ENCODE peak calls at places on chromosomes 1 and 21, in eight cellular contexts. One of them, this sample, is unnamed.

GRCh38 chr1:161071886-161072371 is 2.2 kb upstream of the ARHGAP30 start:
- DNase-seq in heart right ventricle: peak
- DNase-seq in OCI-LY7: peak
- DNase-seq in ovary: no peak
- DNase-seq in K562: peak
- DNase-seq in AG09309: no peak
- DNase-seq in fibroblast of lung: peak
- DNase-seq in kidney epithelial cell: no peak
- DNase-seq in this sample: peak

GRCh38 chr1:231329483-231329882 is 8.2 kb downstream of the EXOC8 start:
- DNase-seq in kidney epithelial cell: no peak
- DNase-seq in AG09309: no peak
- DNase-seq in ovary: no peak
- DNase-seq in OCI-LY7: no peak
- DNase-seq in K562: no peak
- DNase-seq in heart right ventricle: no peak
- DNase-seq in fibroblast of lung: no peak
- DNase-seq in this sample: no peak

GRCh38 chr1:181099152-181100014 is 10.9 kb downstream of the IER5 start:
- DNase-seq in heart right ventricle: no peak
- DNase-seq in AG09309: no peak
- DNase-seq in fibroblast of lung: peak
- DNase-seq in ovary: no peak
- DNase-seq in OCI-LY7: no peak
- DNase-seq in kidney epithelial cell: no peak
- DNase-seq in K562: no peak
- DNase-seq in this sample: no peak

GRCh38 chr1:171784779-171785178 is 3.3 kb downstream of the METTL13 start:
- DNase-seq in kidney epithelial cell: no peak
- DNase-seq in AG09309: no peak
- DNase-seq in OCI-LY7: no peak
- DNase-seq in heart right ventricle: no peak
- DNase-seq in K562: no peak
- DNase-seq in ovary: no peak
- DNase-seq in fibroblast of lung: no peak
- DNase-seq in this sample: no peak

GRCh38 chr1:61524206-61524605 is 200.7 kb downstream of the TM2D1 start:
- DNase-seq in heart right ventricle: no peak
- DNase-seq in fibroblast of lung: no peak
- DNase-seq in ovary: no peak
- DNase-seq in AG09309: no peak
- DNase-seq in kidney epithelial cell: no peak
- DNase-seq in K562: no peak
- DNase-seq in OCI-LY7: no peak
- DNase-seq in this sample: no peak

GRCh38 chr1:172449585-172450523 is 6.0 kb upstream of the PIGC start:
- DNase-seq in K562: peak
- DNase-seq in AG09309: no peak
- DNase-seq in OCI-LY7: peak
- DNase-seq in heart right ventricle: peak
- DNase-seq in ovary: peak
- DNase-seq in kidney epithelial cell: no peak
- DNase-seq in fibroblast of lung: peak
- DNase-seq in this sample: peak

GRCh38 chr1:101002551-101002950 is 23.0 kb downstream of the DPH5 start:
- DNase-seq in K562: peak
- DNase-seq in OCI-LY7: peak
- DNase-seq in heart right ventricle: no peak
- DNase-seq in AG09309: no peak
- DNase-seq in ovary: no peak
- DNase-seq in fibroblast of lung: no peak
- DNase-seq in kidney epithelial cell: peak
- DNase-seq in this sample: peak

GRCh38 chr1:65255088-65256050 is 54.0 kb upstream of the DNAJC6 start:
- DNase-seq in kidney epithelial cell: no peak
- DNase-seq in ovary: no peak
- DNase-seq in OCI-LY7: no peak
- DNase-seq in AG09309: no peak
- DNase-seq in fibroblast of lung: no peak
- DNase-seq in heart right ventricle: no peak
- DNase-seq in K562: peak
- DNase-seq in this sample: no peak

GRCh38 chr1:198678901-198679329 is 40.1 kb downstream of the PTPRC start:
- DNase-seq in K562: no peak
- DNase-seq in AG09309: no peak
- DNase-seq in heart right ventricle: no peak
- DNase-seq in kidney epithelial cell: no peak
- DNase-seq in OCI-LY7: peak
- DNase-seq in fibroblast of lung: no peak
- DNase-seq in ovary: no peak
- DNase-seq in this sample: no peak

GRCh38 chr21:43306391-43306790 is 120.5 kb downstream of the SIK1 start:
- DNase-seq in AG09309: no peak
- DNase-seq in K562: no peak
- DNase-seq in heart right ventricle: no peak
- DNase-seq in kidney epithelial cell: no peak
- DNase-seq in OCI-LY7: no peak
- DNase-seq in fibroblast of lung: no peak
- DNase-seq in ovary: no peak
- DNase-seq in this sample: no peak

GRCh38 chr1:39833121-39833520 is 44.5 kb upstream of the BMP8B start:
- DNase-seq in K562: no peak
- DNase-seq in kidney epithelial cell: no peak
- DNase-seq in AG09309: peak
- DNase-seq in fibroblast of lung: no peak
- DNase-seq in heart right ventricle: no peak
- DNase-seq in ovary: no peak
- DNase-seq in OCI-LY7: no peak
- DNase-seq in this sample: no peak

GRCh38 chr21:41600556-41600955 is 92.6 kb upstream of the TMPRSS2 start:
- DNase-seq in OCI-LY7: no peak
- DNase-seq in heart right ventricle: no peak
- DNase-seq in fibroblast of lung: no peak
- DNase-seq in K562: no peak
- DNase-seq in ovary: no peak
- DNase-seq in AG09309: no peak
- DNase-seq in kidney epithelial cell: no peak
- DNase-seq in this sample: no peak

GRCh38 chr21:25424674-25425073 is 182.6 kb downstream of the MRPL39 start:
- DNase-seq in fibroblast of lung: no peak
- DNase-seq in K562: no peak
- DNase-seq in ovary: no peak
- DNase-seq in kidney epithelial cell: no peak
- DNase-seq in AG09309: no peak
- DNase-seq in OCI-LY7: no peak
- DNase-seq in heart right ventricle: no peak
- DNase-seq in this sample: no peak

GRCh38 chr21:25420831-25421230 is 186.4 kb downstream of the MRPL39 start:
- DNase-seq in heart right ventricle: no peak
- DNase-seq in ovary: no peak
- DNase-seq in AG09309: no peak
- DNase-seq in fibroblast of lung: no peak
- DNase-seq in kidney epithelial cell: no peak
- DNase-seq in OCI-LY7: no peak
- DNase-seq in K562: no peak
- DNase-seq in this sample: no peak

GRCh38 chr21:25422610-25423608 is 184.4 kb downstream of the MRPL39 start:
- DNase-seq in K562: no peak
- DNase-seq in AG09309: no peak
- DNase-seq in kidney epithelial cell: no peak
- DNase-seq in fibroblast of lung: no peak
- DNase-seq in ovary: no peak
- DNase-seq in heart right ventricle: no peak
- DNase-seq in OCI-LY7: no peak
- DNase-seq in this sample: no peak

GRCh38 chr21:25424045-25424444 is 183.2 kb downstream of the MRPL39 start:
- DNase-seq in K562: no peak
- DNase-seq in fibroblast of lung: no peak
- DNase-seq in OCI-LY7: peak
- DNase-seq in ovary: no peak
- DNase-seq in kidney epithelial cell: no peak
- DNase-seq in AG09309: no peak
- DNase-seq in heart right ventricle: no peak
- DNase-seq in this sample: no peak

DNA sequence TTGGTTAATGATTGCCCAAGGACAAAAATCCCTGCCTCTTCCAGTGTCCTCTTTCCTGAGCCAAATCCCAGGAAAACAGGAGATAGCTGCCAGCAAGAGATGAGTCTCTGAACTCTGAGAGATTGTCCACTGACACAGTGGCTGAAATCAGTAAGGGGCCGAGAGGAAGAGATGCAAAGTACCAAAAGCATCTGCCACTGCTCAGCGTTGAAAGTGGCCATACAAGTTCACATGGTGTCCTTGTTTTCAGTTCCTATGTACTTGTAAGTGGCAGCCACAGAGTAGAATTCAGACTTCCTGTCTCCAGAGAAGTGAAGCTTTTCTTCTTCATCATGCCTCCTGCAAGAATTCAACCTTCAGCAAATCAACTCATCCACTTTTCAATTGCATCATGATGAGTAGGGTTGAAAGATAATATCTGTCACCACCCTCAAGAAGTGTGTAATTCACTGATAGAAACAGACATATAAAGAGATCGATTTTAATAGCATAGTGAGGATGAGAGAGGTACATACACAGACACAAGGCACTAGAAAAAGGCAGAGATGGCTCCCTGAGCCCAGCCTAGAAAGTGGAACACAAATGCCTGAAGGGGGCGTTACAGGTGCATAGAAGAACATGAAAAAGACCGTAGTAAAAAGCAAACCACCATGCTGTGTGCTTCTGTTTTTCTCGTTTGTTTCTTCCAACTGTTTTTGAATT is 185.8 kb downstream of the MRPL39 start:
- DNase-seq in fibroblast of lung: peak
- DNase-seq in AG09309: peak
- DNase-seq in heart right ventricle: peak
- DNase-seq in kidney epithelial cell: peak
- DNase-seq in K562: peak
- DNase-seq in OCI-LY7: peak
- DNase-seq in ovary: no peak
- DNase-seq in this sample: no peak
- TF ChIP-seq CTCF in fibroblast of lung: peak
- TF ChIP-seq CTCF in AG09309: peak
- TF ChIP-seq CTCF in heart right ventricle: peak
- TF ChIP-seq CTCF in kidney epithelial cell: peak
- TF ChIP-seq CTCF in K562: no peak
- TF ChIP-seq CTCF in OCI-LY7: peak
- TF ChIP-seq CTCF in ovary: no peak
- TF ChIP-seq CTCF in this sample: peak

GRCh38 chr1:63935148-63935547 is 161.3 kb downstream of the ROR1 start:
- DNase-seq in heart right ventricle: no peak
- DNase-seq in ovary: no peak
- DNase-seq in kidney epithelial cell: no peak
- DNase-seq in K562: no peak
- DNase-seq in OCI-LY7: no peak
- DNase-seq in fibroblast of lung: peak
- DNase-seq in AG09309: no peak
- DNase-seq in this sample: no peak
- TF ChIP-seq CTCF in heart right ventricle: peak
- TF ChIP-seq CTCF in ovary: no peak
- TF ChIP-seq CTCF in kidney epithelial cell: peak
- TF ChIP-seq CTCF in K562: no peak
- TF ChIP-seq CTCF in OCI-LY7: no peak
- TF ChIP-seq CTCF in fibroblast of lung: peak
- TF ChIP-seq CTCF in AG09309: peak
- TF ChIP-seq CTCF in this sample: no peak

GRCh38 chr1:82143108-82143833 is 342.5 kb downstream of the ADGRL2 start:
- DNase-seq in OCI-LY7: no peak
- DNase-seq in fibroblast of lung: no peak
- DNase-seq in AG09309: no peak
- DNase-seq in K562: no peak
- DNase-seq in kidney epithelial cell: no peak
- DNase-seq in ovary: no peak
- DNase-seq in heart right ventricle: no peak
- DNase-seq in this sample: no peak

GRCh38 chr1:82141393-82141792 is 340.7 kb downstream of the ADGRL2 start:
- DNase-seq in heart right ventricle: no peak
- DNase-seq in kidney epithelial cell: no peak
- DNase-seq in ovary: no peak
- DNase-seq in fibroblast of lung: no peak
- DNase-seq in K562: no peak
- DNase-seq in OCI-LY7: no peak
- DNase-seq in AG09309: no peak
- DNase-seq in this sample: no peak

GRCh38 chr1:82139751-82140468 is 339.2 kb downstream of the ADGRL2 start:
- DNase-seq in kidney epithelial cell: no peak
- DNase-seq in AG09309: no peak
- DNase-seq in fibroblast of lung: peak
- DNase-seq in ovary: no peak
- DNase-seq in K562: no peak
- DNase-seq in heart right ventricle: no peak
- DNase-seq in OCI-LY7: no peak
- DNase-seq in this sample: no peak
- TF ChIP-seq CTCF in kidney epithelial cell: no peak
- TF ChIP-seq CTCF in AG09309: no peak
- TF ChIP-seq CTCF in fibroblast of lung: no peak
- TF ChIP-seq CTCF in ovary: no peak
- TF ChIP-seq CTCF in K562: no peak
- TF ChIP-seq CTCF in heart right ventricle: no peak
- TF ChIP-seq CTCF in OCI-LY7: no peak
- TF ChIP-seq CTCF in this sample: no peak

DNA sequence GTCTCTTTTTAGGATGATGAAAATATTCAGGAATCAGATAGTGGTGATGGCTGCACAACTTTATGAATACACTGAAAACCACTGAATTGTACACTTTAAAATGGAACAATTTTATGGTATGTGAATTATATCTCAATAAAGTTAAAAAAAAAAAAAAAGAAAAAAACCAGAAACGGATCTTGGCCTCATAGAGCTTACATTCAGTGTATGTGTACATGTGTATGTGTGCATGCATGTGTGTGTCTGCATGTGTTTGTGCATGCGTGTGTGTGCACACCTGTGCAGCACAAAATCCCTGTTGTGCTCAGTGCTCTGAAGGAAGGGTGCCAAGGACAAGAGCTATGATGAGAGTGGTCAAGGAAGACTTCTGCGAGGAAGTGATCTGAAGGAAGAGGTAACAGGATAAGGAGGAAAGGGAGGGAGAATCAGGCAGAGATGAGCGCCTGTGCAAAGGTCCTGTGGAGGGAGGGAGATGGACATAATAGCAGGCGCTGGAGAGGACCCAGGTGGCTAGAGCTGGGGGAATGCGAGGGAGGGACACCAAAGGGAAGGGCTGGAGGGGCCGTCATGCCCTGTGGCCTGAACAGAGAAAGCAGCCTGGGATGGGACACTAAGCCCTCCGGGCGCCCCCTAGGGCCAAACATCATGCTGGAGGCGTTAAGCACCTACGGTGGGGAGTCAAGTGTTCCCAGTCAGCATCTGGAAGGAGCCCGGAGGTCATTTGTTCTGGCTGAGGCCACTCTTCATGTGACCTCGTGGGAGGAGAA is 25.2 kb downstream of the NKAIN1 start:
- DNase-seq in heart right ventricle: no peak
- DNase-seq in fibroblast of lung: no peak
- DNase-seq in kidney epithelial cell: no peak
- DNase-seq in K562: peak
- DNase-seq in OCI-LY7: no peak
- DNase-seq in ovary: no peak
- DNase-seq in AG09309: no peak
- DNase-seq in this sample: no peak
- TF ChIP-seq CTCF in heart right ventricle: no peak
- TF ChIP-seq CTCF in fibroblast of lung: no peak
- TF ChIP-seq CTCF in kidney epithelial cell: no peak
- TF ChIP-seq CTCF in K562: peak
- TF ChIP-seq CTCF in OCI-LY7: peak
- TF ChIP-seq CTCF in ovary: no peak
- TF ChIP-seq CTCF in AG09309: no peak
- TF ChIP-seq CTCF in this sample: no peak

GRCh38 chr1:156490401-156491032 is 10.1 kb downstream of the MEF2D start:
- DNase-seq in AG09309: no peak
- DNase-seq in ovary: peak
- DNase-seq in K562: peak
- DNase-seq in kidney epithelial cell: no peak
- DNase-seq in fibroblast of lung: no peak
- DNase-seq in heart right ventricle: peak
- DNase-seq in OCI-LY7: peak
- DNase-seq in this sample: no peak
- TF ChIP-seq CTCF in AG09309: peak
- TF ChIP-seq CTCF in ovary: peak
- TF ChIP-seq CTCF in K562: no peak
- TF ChIP-seq CTCF in kidney epithelial cell: no peak
- TF ChIP-seq CTCF in fibroblast of lung: peak
- TF ChIP-seq CTCF in heart right ventricle: no peak
- TF ChIP-seq CTCF in OCI-LY7: no peak
- TF ChIP-seq CTCF in this sample: no peak

This sample was measured in CD14-positive monocyte.